ENCODE peak calls at places on chromosomes 16 and 17, in six cellular contexts. One of them, this sample, is unnamed.

GRCh38 chr17:39351508-39351907 is 49.9 kb downstream of the FBXL20 start:
- DNase-seq in small intestine: peak
- DNase-seq in occipital lobe: no peak
- DNase-seq in CD8-positive, alpha-beta memory T cell: no peak
- DNase-seq in activated T-helper 1 cell treated with Interleukin-2 at 50 U/mL for 16 hours: no peak
- DNase-seq in mesothelial cell of epicardium: no peak
- DNase-seq in this sample: no peak

GRCh38 chr17:46851029-46851741 is at the start of gene WNT9B:
- DNase-seq in small intestine: peak
- DNase-seq in occipital lobe: no peak
- DNase-seq in CD8-positive, alpha-beta memory T cell: no peak
- DNase-seq in activated T-helper 1 cell treated with Interleukin-2 at 50 U/mL for 16 hours: no peak
- DNase-seq in mesothelial cell of epicardium: peak
- DNase-seq in this sample: no peak

GRCh38 chr16:2043980-2044451 is 3.6 kb downstream of the NTHL1 start:
- DNase-seq in small intestine: no peak
- DNase-seq in occipital lobe: peak
- DNase-seq in CD8-positive, alpha-beta memory T cell: no peak
- DNase-seq in activated T-helper 1 cell treated with Interleukin-2 at 50 U/mL for 16 hours: no peak
- DNase-seq in mesothelial cell of epicardium: no peak
- DNase-seq in this sample: no peak

GRCh38 chr16:1572664-1573063 is 39.2 kb downstream of the TMEM204 start:
- DNase-seq in small intestine: no peak
- DNase-seq in occipital lobe: no peak
- DNase-seq in CD8-positive, alpha-beta memory T cell: no peak
- DNase-seq in activated T-helper 1 cell treated with Interleukin-2 at 50 U/mL for 16 hours: no peak
- DNase-seq in mesothelial cell of epicardium: no peak
- DNase-seq in this sample: no peak

GRCh38 chr16:4891097-4891885 is 44.0 kb downstream of the UBN1 start:
- DNase-seq in small intestine: no peak
- DNase-seq in occipital lobe: no peak
- DNase-seq in CD8-positive, alpha-beta memory T cell: no peak
- DNase-seq in activated T-helper 1 cell treated with Interleukin-2 at 50 U/mL for 16 hours: no peak
- DNase-seq in mesothelial cell of epicardium: no peak
- DNase-seq in this sample: no peak

GRCh38 chr16:28491080-28491969 is 549 bp downstream of the CLN3 start:
- DNase-seq in small intestine: no peak
- DNase-seq in occipital lobe: no peak
- DNase-seq in CD8-positive, alpha-beta memory T cell: peak
- DNase-seq in activated T-helper 1 cell treated with Interleukin-2 at 50 U/mL for 16 hours: no peak
- DNase-seq in mesothelial cell of epicardium: no peak
- DNase-seq in this sample: no peak

GRCh38 chr17:50944054-50944901 is 78.1 kb upstream of the TOB1 start:
- DNase-seq in small intestine: peak
- DNase-seq in occipital lobe: peak
- DNase-seq in CD8-positive, alpha-beta memory T cell: peak
- DNase-seq in activated T-helper 1 cell treated with Interleukin-2 at 50 U/mL for 16 hours: peak
- DNase-seq in mesothelial cell of epicardium: no peak
- DNase-seq in this sample: peak

GRCh38 chr17:65243838-65244237 is 106.7 kb downstream of the RGS9 start:
- DNase-seq in small intestine: no peak
- DNase-seq in occipital lobe: peak
- DNase-seq in CD8-positive, alpha-beta memory T cell: no peak
- DNase-seq in activated T-helper 1 cell treated with Interleukin-2 at 50 U/mL for 16 hours: no peak
- DNase-seq in mesothelial cell of epicardium: no peak
- DNase-seq in this sample: no peak

GRCh38 chr16:17591655-17592405 is 121.1 kb upstream of the XYLT1 start:
- DNase-seq in small intestine: no peak
- DNase-seq in occipital lobe: no peak
- DNase-seq in CD8-positive, alpha-beta memory T cell: no peak
- DNase-seq in activated T-helper 1 cell treated with Interleukin-2 at 50 U/mL for 16 hours: no peak
- DNase-seq in mesothelial cell of epicardium: no peak
- DNase-seq in this sample: no peak

GRCh38 chr17:78717431-78717980 is 64.6 kb downstream of the CYTH1 start:
- DNase-seq in small intestine: no peak
- DNase-seq in occipital lobe: peak
- DNase-seq in CD8-positive, alpha-beta memory T cell: no peak
- DNase-seq in activated T-helper 1 cell treated with Interleukin-2 at 50 U/mL for 16 hours: no peak
- DNase-seq in mesothelial cell of epicardium: no peak
- DNase-seq in this sample: no peak

GRCh38 chr17:58277107-58277506 is 3.6 kb downstream of the MPO start:
- DNase-seq in small intestine: no peak
- DNase-seq in occipital lobe: no peak
- DNase-seq in CD8-positive, alpha-beta memory T cell: peak
- DNase-seq in activated T-helper 1 cell treated with Interleukin-2 at 50 U/mL for 16 hours: no peak
- DNase-seq in mesothelial cell of epicardium: no peak
- DNase-seq in this sample: no peak

GRCh38 chr16:57479422-57480126 is 6.7 kb downstream of the DOK4 start:
- DNase-seq in small intestine: peak
- DNase-seq in occipital lobe: no peak
- DNase-seq in CD8-positive, alpha-beta memory T cell: no peak
- DNase-seq in activated T-helper 1 cell treated with Interleukin-2 at 50 U/mL for 16 hours: no peak
- DNase-seq in mesothelial cell of epicardium: no peak
- DNase-seq in this sample: no peak

GRCh38 chr17:78383725-78384471 is 5.4 kb downstream of the PGS1 start:
- DNase-seq in small intestine: no peak
- DNase-seq in occipital lobe: no peak
- DNase-seq in CD8-positive, alpha-beta memory T cell: no peak
- DNase-seq in activated T-helper 1 cell treated with Interleukin-2 at 50 U/mL for 16 hours: peak
- DNase-seq in mesothelial cell of epicardium: no peak
- DNase-seq in this sample: peak

GRCh38 chr16:85401917-85402766 is 211.0 kb upstream of the GSE1 start:
- DNase-seq in small intestine: no peak
- DNase-seq in occipital lobe: no peak
- DNase-seq in CD8-positive, alpha-beta memory T cell: no peak
- DNase-seq in activated T-helper 1 cell treated with Interleukin-2 at 50 U/mL for 16 hours: no peak
- DNase-seq in mesothelial cell of epicardium: peak
- DNase-seq in this sample: no peak

GRCh38 chr17:50055426-50056216 is at the start of gene ITGA3:
- DNase-seq in small intestine: peak
- DNase-seq in occipital lobe: peak
- DNase-seq in CD8-positive, alpha-beta memory T cell: peak
- DNase-seq in activated T-helper 1 cell treated with Interleukin-2 at 50 U/mL for 16 hours: peak
- DNase-seq in mesothelial cell of epicardium: peak
- DNase-seq in this sample: peak

GRCh38 chr16:50038756-50039529 is 13.9 kb downstream of the CNEP1R1 start:
- DNase-seq in small intestine: peak
- DNase-seq in occipital lobe: no peak
- DNase-seq in CD8-positive, alpha-beta memory T cell: no peak
- DNase-seq in activated T-helper 1 cell treated with Interleukin-2 at 50 U/mL for 16 hours: no peak
- DNase-seq in mesothelial cell of epicardium: no peak
- DNase-seq in this sample: no peak

GRCh38 chr16:22614271-22614947 is 103.7 kb downstream of the NPIPB5 start:
- DNase-seq in small intestine: peak
- DNase-seq in occipital lobe: no peak
- DNase-seq in CD8-positive, alpha-beta memory T cell: no peak
- DNase-seq in activated T-helper 1 cell treated with Interleukin-2 at 50 U/mL for 16 hours: no peak
- DNase-seq in mesothelial cell of epicardium: no peak
- DNase-seq in this sample: no peak

GRCh38 chr16:85028638-85029412 is 1.2 kb downstream of the KIAA0513 start:
- DNase-seq in small intestine: peak
- DNase-seq in occipital lobe: no peak
- DNase-seq in CD8-positive, alpha-beta memory T cell: peak
- DNase-seq in activated T-helper 1 cell treated with Interleukin-2 at 50 U/mL for 16 hours: peak
- DNase-seq in mesothelial cell of epicardium: no peak
- DNase-seq in this sample: peak

GRCh38 chr16:74999683-75000480 is 1.1 kb downstream of the ZNRF1 start:
- DNase-seq in small intestine: peak
- DNase-seq in occipital lobe: peak
- DNase-seq in CD8-positive, alpha-beta memory T cell: peak
- DNase-seq in activated T-helper 1 cell treated with Interleukin-2 at 50 U/mL for 16 hours: peak
- DNase-seq in mesothelial cell of epicardium: peak
- DNase-seq in this sample: peak

GRCh38 chr17:17079761-17080160 is 37.5 kb downstream of the MPRIP start:
- DNase-seq in small intestine: no peak
- DNase-seq in occipital lobe: no peak
- DNase-seq in CD8-positive, alpha-beta memory T cell: no peak
- DNase-seq in activated T-helper 1 cell treated with Interleukin-2 at 50 U/mL for 16 hours: no peak
- DNase-seq in mesothelial cell of epicardium: no peak
- DNase-seq in this sample: no peak

GRCh38 chr17:2936771-2937321 is 126.6 kb downstream of the OR1D5 start:
- DNase-seq in small intestine: no peak
- DNase-seq in occipital lobe: no peak
- DNase-seq in CD8-positive, alpha-beta memory T cell: no peak
- DNase-seq in activated T-helper 1 cell treated with Interleukin-2 at 50 U/mL for 16 hours: no peak
- DNase-seq in mesothelial cell of epicardium: no peak
- DNase-seq in this sample: no peak

GRCh38 chr16:71358464-71359031 is at the start of gene CALB2:
- DNase-seq in small intestine: peak
- DNase-seq in occipital lobe: peak
- DNase-seq in CD8-positive, alpha-beta memory T cell: peak
- DNase-seq in activated T-helper 1 cell treated with Interleukin-2 at 50 U/mL for 16 hours: peak
- DNase-seq in mesothelial cell of epicardium: peak
- DNase-seq in this sample: peak

GRCh38 chr17:14058051-14058450 is 11.3 kb upstream of the COX10 start:
- DNase-seq in small intestine: no peak
- DNase-seq in occipital lobe: no peak
- DNase-seq in CD8-positive, alpha-beta memory T cell: no peak
- DNase-seq in activated T-helper 1 cell treated with Interleukin-2 at 50 U/mL for 16 hours: no peak
- DNase-seq in mesothelial cell of epicardium: no peak
- DNase-seq in this sample: no peak

GRCh38 chr17:39073916-39074315 is 77.5 kb downstream of the PLXDC1 start:
- DNase-seq in small intestine: no peak
- DNase-seq in occipital lobe: no peak
- DNase-seq in CD8-positive, alpha-beta memory T cell: no peak
- DNase-seq in activated T-helper 1 cell treated with Interleukin-2 at 50 U/mL for 16 hours: no peak
- DNase-seq in mesothelial cell of epicardium: no peak
- DNase-seq in this sample: no peak

GRCh38 chr17:82097919-82098168 is 192 bp downstream of the FASN start:
- DNase-seq in small intestine: no peak
- DNase-seq in occipital lobe: no peak
- DNase-seq in CD8-positive, alpha-beta memory T cell: no peak
- DNase-seq in activated T-helper 1 cell treated with Interleukin-2 at 50 U/mL for 16 hours: no peak
- DNase-seq in mesothelial cell of epicardium: no peak
- DNase-seq in this sample: no peak